ENCODE peak calls at places on chromosome 12, in five cellular contexts. One of them, this sample, is unnamed.

GRCh38 chr12:43914923-43915468 is 79.1 kb downstream of the TMEM117 start:
- DNase-seq in tibial nerve: no peak
- DNase-seq in left ventricle myocardium inferior: no peak
- DNase-seq in CD8-positive, alpha-beta T cell: no peak
- DNase-seq in NT2/D1: no peak
- DNase-seq in this sample: no peak

GRCh38 chr12:65666876-65667275 is 157.4 kb upstream of the HMGA2 start:
- DNase-seq in left ventricle myocardium inferior: no peak
- DNase-seq in NT2/D1: no peak
- DNase-seq in tibial nerve: no peak
- DNase-seq in CD8-positive, alpha-beta T cell: no peak
- DNase-seq in this sample: no peak

GRCh38 chr12:123389560-123390351 is 5.8 kb downstream of the KMT5A start:
- DNase-seq in tibial nerve: no peak
- DNase-seq in left ventricle myocardium inferior: peak
- DNase-seq in CD8-positive, alpha-beta T cell: no peak
- DNase-seq in NT2/D1: no peak
- DNase-seq in this sample: no peak

GRCh38 chr12:110844551-110845395 is 2.0 kb upstream of the CCDC63 start:
- DNase-seq in NT2/D1: no peak
- DNase-seq in left ventricle myocardium inferior: peak
- DNase-seq in tibial nerve: no peak
- DNase-seq in CD8-positive, alpha-beta T cell: no peak
- DNase-seq in this sample: no peak

GRCh38 chr12:647039-647712 is 16.1 kb downstream of the NINJ2 start:
- DNase-seq in CD8-positive, alpha-beta T cell: no peak
- DNase-seq in tibial nerve: no peak
- DNase-seq in NT2/D1: no peak
- DNase-seq in left ventricle myocardium inferior: no peak
- DNase-seq in this sample: no peak

GRCh38 chr12:113945174-113946173 is 20.7 kb downstream of the RBM19 start:
- DNase-seq in left ventricle myocardium inferior: no peak
- DNase-seq in NT2/D1: no peak
- DNase-seq in CD8-positive, alpha-beta T cell: no peak
- DNase-seq in tibial nerve: no peak
- DNase-seq in this sample: no peak

GRCh38 chr12:51868821-51869489 is 18.9 kb upstream of the ANKRD33 start:
- DNase-seq in tibial nerve: no peak
- DNase-seq in NT2/D1: no peak
- DNase-seq in left ventricle myocardium inferior: no peak
- DNase-seq in CD8-positive, alpha-beta T cell: no peak
- DNase-seq in this sample: no peak

GRCh38 chr12:48442191-48442828 is 30.0 kb upstream of the ANP32D start:
- DNase-seq in NT2/D1: no peak
- DNase-seq in CD8-positive, alpha-beta T cell: no peak
- DNase-seq in tibial nerve: no peak
- DNase-seq in left ventricle myocardium inferior: no peak
- DNase-seq in this sample: no peak

GRCh38 chr12:51977320-51977753 is 25.8 kb downstream of the ACVR1B start:
- DNase-seq in CD8-positive, alpha-beta T cell: no peak
- DNase-seq in tibial nerve: no peak
- DNase-seq in NT2/D1: no peak
- DNase-seq in left ventricle myocardium inferior: no peak
- DNase-seq in this sample: no peak

GRCh38 chr12:109459247-109459646 is 17.9 kb downstream of the KCTD10 start:
- DNase-seq in tibial nerve: no peak
- DNase-seq in left ventricle myocardium inferior: no peak
- DNase-seq in CD8-positive, alpha-beta T cell: no peak
- DNase-seq in NT2/D1: no peak
- DNase-seq in this sample: no peak

GRCh38 chr12:113988064-113988451 is 21.9 kb upstream of the RBM19 start:
- DNase-seq in CD8-positive, alpha-beta T cell: no peak
- DNase-seq in tibial nerve: no peak
- DNase-seq in NT2/D1: no peak
- DNase-seq in left ventricle myocardium inferior: no peak
- DNase-seq in this sample: no peak

GRCh38 chr12:49763006-49763591 is 21.7 kb downstream of the TMBIM6 start:
- DNase-seq in NT2/D1: peak
- DNase-seq in CD8-positive, alpha-beta T cell: peak
- DNase-seq in tibial nerve: peak
- DNase-seq in left ventricle myocardium inferior: peak
- DNase-seq in this sample: peak

GRCh38 chr12:11685716-11686115 is 36.2 kb downstream of the ETV6 start:
- DNase-seq in NT2/D1: no peak
- DNase-seq in CD8-positive, alpha-beta T cell: no peak
- DNase-seq in tibial nerve: no peak
- DNase-seq in left ventricle myocardium inferior: no peak
- DNase-seq in this sample: no peak

GRCh38 chr12:109888179-109889020 is 8.1 kb upstream of the GLTP start:
- DNase-seq in CD8-positive, alpha-beta T cell: no peak
- DNase-seq in left ventricle myocardium inferior: no peak
- DNase-seq in NT2/D1: no peak
- DNase-seq in tibial nerve: no peak
- DNase-seq in this sample: no peak

GRCh38 chr12:20463920-20464524 is 95.7 kb downstream of the PDE3A start:
- DNase-seq in tibial nerve: no peak
- DNase-seq in NT2/D1: no peak
- DNase-seq in CD8-positive, alpha-beta T cell: no peak
- DNase-seq in left ventricle myocardium inferior: no peak
- DNase-seq in this sample: no peak

GRCh38 chr12:3040663-3041544 is 36.3 kb upstream of the TSPAN9 start:
- DNase-seq in left ventricle myocardium inferior: no peak
- DNase-seq in tibial nerve: no peak
- DNase-seq in NT2/D1: no peak
- DNase-seq in CD8-positive, alpha-beta T cell: no peak
- DNase-seq in this sample: no peak

GRCh38 chr12:42912367-42912766 is 322.8 kb upstream of the PRICKLE1 start:
- DNase-seq in NT2/D1: no peak
- DNase-seq in left ventricle myocardium inferior: no peak
- DNase-seq in CD8-positive, alpha-beta T cell: no peak
- DNase-seq in tibial nerve: no peak
- DNase-seq in this sample: no peak

GRCh38 chr12:110741371-110741770 is 1.3 kb downstream of the PPP1CC start:
- DNase-seq in NT2/D1: no peak
- DNase-seq in tibial nerve: no peak
- DNase-seq in left ventricle myocardium inferior: no peak
- DNase-seq in CD8-positive, alpha-beta T cell: no peak
- DNase-seq in this sample: no peak

GRCh38 chr12:85325452-85325851 is 45.4 kb downstream of the ALX1 start:
- DNase-seq in NT2/D1: no peak
- DNase-seq in tibial nerve: no peak
- DNase-seq in left ventricle myocardium inferior: no peak
- DNase-seq in CD8-positive, alpha-beta T cell: no peak
- DNase-seq in this sample: no peak

GRCh38 chr12:101823039-101823438 is 7.7 kb downstream of the GNPTAB start:
- DNase-seq in CD8-positive, alpha-beta T cell: no peak
- DNase-seq in NT2/D1: no peak
- DNase-seq in tibial nerve: no peak
- DNase-seq in left ventricle myocardium inferior: no peak
- DNase-seq in this sample: no peak

GRCh38 chr12:123075591-123076171 is 75.2 kb downstream of the PITPNM2 start:
- DNase-seq in CD8-positive, alpha-beta T cell: peak
- DNase-seq in NT2/D1: peak
- DNase-seq in left ventricle myocardium inferior: no peak
- DNase-seq in tibial nerve: no peak
- DNase-seq in this sample: no peak

GRCh38 chr12:119544780-119545625 is 48.6 kb upstream of the TMEM233 start:
- DNase-seq in CD8-positive, alpha-beta T cell: peak
- DNase-seq in left ventricle myocardium inferior: peak
- DNase-seq in NT2/D1: peak
- DNase-seq in tibial nerve: peak
- DNase-seq in this sample: peak

GRCh38 chr12:99959549-99960170 is 25.1 kb downstream of the ANKS1B start:
- DNase-seq in NT2/D1: no peak
- DNase-seq in CD8-positive, alpha-beta T cell: no peak
- DNase-seq in left ventricle myocardium inferior: no peak
- DNase-seq in tibial nerve: no peak
- DNase-seq in this sample: no peak

GRCh38 chr12:31370645-31371620 is 45.0 kb upstream of the SINHCAF start:
- DNase-seq in left ventricle myocardium inferior: no peak
- DNase-seq in tibial nerve: no peak
- DNase-seq in CD8-positive, alpha-beta T cell: no peak
- DNase-seq in NT2/D1: peak
- DNase-seq in this sample: no peak

GRCh38 chr12:4269279-4269991 is 4.1 kb upstream of the CCND2 start:
- DNase-seq in CD8-positive, alpha-beta T cell: peak
- DNase-seq in NT2/D1: peak
- DNase-seq in tibial nerve: peak
- DNase-seq in left ventricle myocardium inferior: peak
- DNase-seq in this sample: peak

GRCh38 chr12:111753144-111753881 is 13.4 kb upstream of the ALDH2 start:
- DNase-seq in left ventricle myocardium inferior: peak
- DNase-seq in CD8-positive, alpha-beta T cell: no peak
- DNase-seq in tibial nerve: no peak
- DNase-seq in NT2/D1: peak
- DNase-seq in this sample: peak

GRCh38 chr12:115983226-115983798 is 294.2 kb downstream of the MED13L start:
- DNase-seq in tibial nerve: no peak
- DNase-seq in CD8-positive, alpha-beta T cell: no peak
- DNase-seq in left ventricle myocardium inferior: no peak
- DNase-seq in NT2/D1: peak
- DNase-seq in this sample: no peak

GRCh38 chr12:105724651-105725050 is 394.2 kb downstream of the C12orf75 start:
- DNase-seq in tibial nerve: no peak
- DNase-seq in left ventricle myocardium inferior: no peak
- DNase-seq in NT2/D1: no peak
- DNase-seq in CD8-positive, alpha-beta T cell: no peak
- DNase-seq in this sample: no peak

GRCh38 chr12:62190921-62191746 is 69.1 kb upstream of the USP15 start:
- DNase-seq in CD8-positive, alpha-beta T cell: no peak
- DNase-seq in left ventricle myocardium inferior: peak
- DNase-seq in tibial nerve: no peak
- DNase-seq in NT2/D1: no peak
- DNase-seq in this sample: no peak
- H3K4me3 ChIP-seq in CD8-positive, alpha-beta T cell: peak
- H3K4me3 ChIP-seq in left ventricle myocardium inferior: peak
- H3K4me3 ChIP-seq in tibial nerve: no peak
- H3K4me3 ChIP-seq in NT2/D1: peak
- H3K4me3 ChIP-seq in this sample: no peak

GRCh38 chr12:75550906-75551305 is 39.5 kb upstream of the KRR1 start:
- DNase-seq in left ventricle myocardium inferior: no peak
- DNase-seq in tibial nerve: no peak
- DNase-seq in CD8-positive, alpha-beta T cell: no peak
- DNase-seq in NT2/D1: no peak
- DNase-seq in this sample: no peak
- H3K4me3 ChIP-seq in left ventricle myocardium inferior: no peak
- H3K4me3 ChIP-seq in tibial nerve: no peak
- H3K4me3 ChIP-seq in CD8-positive, alpha-beta T cell: no peak
- H3K4me3 ChIP-seq in NT2/D1: no peak
- H3K4me3 ChIP-seq in this sample: no peak

DNA sequence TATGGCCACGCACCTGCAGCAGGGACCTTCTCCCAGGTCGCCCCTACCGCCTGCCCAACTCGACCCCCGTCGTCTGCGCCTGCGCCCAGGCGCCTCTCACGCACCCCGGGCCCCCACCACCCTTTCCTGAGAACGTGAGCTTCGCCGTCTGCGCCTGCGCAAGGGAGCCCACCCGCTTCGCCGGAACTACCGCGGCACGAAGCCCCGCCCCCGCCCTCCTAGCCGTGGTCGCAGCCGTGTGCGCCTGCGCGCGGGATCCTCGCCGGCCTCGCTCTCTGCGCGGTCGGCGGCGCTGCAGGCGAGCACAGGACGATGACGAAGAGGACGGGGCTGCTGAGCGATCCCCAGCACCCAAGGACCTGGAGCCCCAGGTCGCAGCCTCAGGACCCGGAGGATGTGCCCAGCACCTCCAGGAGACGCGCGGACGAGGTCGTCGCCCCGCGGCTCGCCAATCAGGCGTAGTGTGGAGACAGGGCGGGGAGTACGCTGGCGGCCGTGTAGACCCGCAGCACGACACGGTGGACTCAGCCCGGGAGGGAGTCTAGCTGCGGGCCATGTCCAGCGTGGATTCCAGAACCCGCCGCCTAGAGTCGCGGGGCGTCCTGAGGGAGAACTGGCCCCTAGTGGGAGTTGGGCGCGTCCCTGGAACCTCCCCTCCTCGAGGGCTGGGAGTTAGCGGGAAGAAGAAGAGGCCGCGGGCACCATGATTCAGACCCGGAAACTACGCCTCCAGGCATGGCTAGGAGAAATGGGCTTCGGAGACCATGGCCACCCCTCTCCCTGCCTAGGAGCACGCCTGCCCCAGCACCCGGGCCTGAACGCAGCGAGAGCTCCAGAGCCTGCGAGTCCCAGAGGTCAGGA is 1120.8 kb upstream of the TMEM132C start:
- DNase-seq in left ventricle myocardium inferior: peak
- DNase-seq in tibial nerve: peak
- DNase-seq in NT2/D1: no peak
- DNase-seq in CD8-positive, alpha-beta T cell: peak
- DNase-seq in this sample: peak
- H3K4me3 ChIP-seq in left ventricle myocardium inferior: peak
- H3K4me3 ChIP-seq in tibial nerve: peak
- H3K4me3 ChIP-seq in NT2/D1: no peak
- H3K4me3 ChIP-seq in CD8-positive, alpha-beta T cell: peak
- H3K4me3 ChIP-seq in this sample: peak

GRCh38 chr12:14611640-14612203 is 44.0 kb upstream of the PLBD1 start:
- DNase-seq in NT2/D1: no peak
- DNase-seq in tibial nerve: no peak
- DNase-seq in left ventricle myocardium inferior: no peak
- DNase-seq in CD8-positive, alpha-beta T cell: no peak
- DNase-seq in this sample: no peak

GRCh38 chr12:14612250-14612649 is 44.6 kb upstream of the PLBD1 start:
- DNase-seq in left ventricle myocardium inferior: no peak
- DNase-seq in tibial nerve: no peak
- DNase-seq in NT2/D1: no peak
- DNase-seq in CD8-positive, alpha-beta T cell: no peak
- DNase-seq in this sample: no peak

GRCh38 chr12:14613718-14614117 is 46.0 kb upstream of the PLBD1 start:
- DNase-seq in NT2/D1: no peak
- DNase-seq in CD8-positive, alpha-beta T cell: no peak
- DNase-seq in tibial nerve: no peak
- DNase-seq in left ventricle myocardium inferior: no peak
- DNase-seq in this sample: no peak

GRCh38 chr12:14612895-14613294 is 45.2 kb upstream of the PLBD1 start:
- DNase-seq in left ventricle myocardium inferior: no peak
- DNase-seq in tibial nerve: no peak
- DNase-seq in CD8-positive, alpha-beta T cell: no peak
- DNase-seq in NT2/D1: no peak
- DNase-seq in this sample: no peak

GRCh38 chr12:14614704-14615121 is 47.0 kb upstream of the PLBD1 start:
- DNase-seq in NT2/D1: no peak
- DNase-seq in CD8-positive, alpha-beta T cell: no peak
- DNase-seq in left ventricle myocardium inferior: no peak
- DNase-seq in tibial nerve: no peak
- DNase-seq in this sample: no peak
- H3K4me3 ChIP-seq in NT2/D1: no peak
- H3K4me3 ChIP-seq in CD8-positive, alpha-beta T cell: no peak
- H3K4me3 ChIP-seq in left ventricle myocardium inferior: no peak
- H3K4me3 ChIP-seq in tibial nerve: no peak
- H3K4me3 ChIP-seq in this sample: no peak

GRCh38 chr12:131831635-131832041 is 3.4 kb downstream of the MMP17 start:
- DNase-seq in CD8-positive, alpha-beta T cell: no peak
- DNase-seq in tibial nerve: no peak
- DNase-seq in left ventricle myocardium inferior: no peak
- DNase-seq in NT2/D1: no peak
- DNase-seq in this sample: no peak
- H3K4me3 ChIP-seq in CD8-positive, alpha-beta T cell: no peak
- H3K4me3 ChIP-seq in tibial nerve: peak
- H3K4me3 ChIP-seq in left ventricle myocardium inferior: peak
- H3K4me3 ChIP-seq in NT2/D1: no peak
- H3K4me3 ChIP-seq in this sample: no peak